ENCODE peak calls at places on chromosome 1, in six cellular contexts. S is neural crest cell, E is mucosa of gallbladder, P is left lung, L is AG08395, N is HT-29. D is an unnamed sample.

GRCh38 chr1:87949711-87950110 is 621.0 kb downstream of the LMO4 start:
- DNase-seq in N (no peak), S (no peak), L (no peak), P (no peak), E (no peak), D (no peak)

GRCh38 chr1:228434674-228435073 is 18.0 kb upstream of the TRIM17 start:
- DNase-seq in L (peak), S (no peak), E (no peak), N (no peak), P (no peak), D (no peak)

GRCh38 chr1:65681101-65681500 is 111.6 kb upstream of the PDE4B start:
- DNase-seq in E (no peak), S (no peak), N (no peak), L (peak), P (no peak), D (no peak)

GRCh38 chr1:3032970-3033794 is 11.9 kb downstream of the ACTRT2 start:
- DNase-seq in E (no peak), P (no peak), L (no peak), S (no peak), N (no peak), D (no peak)

GRCh38 chr1:155569988-155570592 is 7.5 kb upstream of the ASH1L start:
- DNase-seq in S (no peak), L (no peak), P (no peak), E (no peak), N (no peak), D (no peak)

GRCh38 chr1:164602142-164602429 is 43.1 kb downstream of the PBX1 start:
- DNase-seq in P (no peak), E (peak), N (peak), L (no peak), S (no peak), D (no peak)

GRCh38 chr1:17553970-17554369 is 14.5 kb downstream of the ARHGEF10L start:
- DNase-seq in N (peak), P (no peak), E (no peak), L (peak), S (no peak), D (no peak)

GRCh38 chr1:50974618-50974935 is 4.5 kb downstream of the CDKN2C start:
- DNase-seq in E (no peak), P (no peak), L (no peak), N (no peak), S (no peak), D (no peak)

GRCh38 chr1:176574756-176575155 is 111.8 kb downstream of the PAPPA2 start:
- DNase-seq in E (no peak), P (no peak), L (no peak), S (no peak), N (no peak), D (no peak)

GRCh38 chr1:26138974-26139558 is 19.8 kb upstream of the FAM110D start:
- DNase-seq in E (no peak), S (no peak), N (peak), P (no peak), L (no peak), D (no peak)

GRCh38 chr1:106944721-106945120 is 111.8 kb upstream of the PRMT6 start:
- DNase-seq in N (no peak), L (no peak), P (no peak), E (no peak), S (no peak), D (no peak)

GRCh38 chr1:118963456-118964430 is 24.4 kb downstream of the TBX15 start:
- DNase-seq in N (peak), P (no peak), L (peak), S (no peak), E (no peak), D (no peak)

GRCh38 chr1:213564215-213564659 is 423.5 kb upstream of the PROX1 start:
- DNase-seq in N (peak), L (no peak), S (no peak), E (no peak), P (no peak), D (no peak)

GRCh38 chr1:100941580-100942216 is 45.8 kb downstream of the SLC30A7 start:
- DNase-seq in L (no peak), P (no peak), N (no peak), E (no peak), S (no peak), D (no peak)

GRCh38 chr1:201275266-201275666 is 8.0 kb upstream of the PKP1 start:
- DNase-seq in P (no peak), N (no peak), S (no peak), E (peak), L (peak), D (no peak)

GRCh38 chr1:92922378-92923035 is 38.8 kb downstream of the DIPK1A start:
- DNase-seq in N (no peak), E (no peak), P (no peak), S (no peak), L (peak), D (no peak)

GRCh38 chr1:165880993-165881392 is 53.6 kb downstream of the UCK2 start:
- DNase-seq in L (no peak), S (no peak), N (no peak), E (no peak), P (no peak), D (no peak)

GRCh38 chr1:21568006-21568746 is 59.0 kb downstream of the ALPL start:
- DNase-seq in P (peak), L (no peak), E (no peak), S (no peak), N (no peak), D (no peak)